ENCODE peak calls at places on chromosomes 4 and X, in seven cellular contexts. U, E, A, O, G, B and W are unnamed samples.

GRCh38 chrX:118226060-118226428 is 109.4 kb upstream of the KLHL13 start:
- DNase-seq in G (no peak), B (no peak), U (no peak), E (no peak), A (no peak), O (peak; percentile 26), W (no peak)

GRCh38 chr4:77052352-77052751 is 23.4 kb downstream of the CCNI start:
- DNase-seq in U (peak; percentile 50), G (peak; percentile 47), A (no peak), B (peak; percentile 66), E (peak; percentile 60), O (peak; percentile 50), W (peak; percentile 42)

GRCh38 chr4:87497141-87497540 is 32.0 kb downstream of the SPARCL1 start:
- DNase-seq in G (no peak), A (no peak), B (peak; percentile 14), U (no peak), E (no peak), O (no peak), W (no peak)

GRCh38 chrX:13081385-13082285 is 37.2 kb upstream of the FAM9C start:
- DNase-seq in A (no peak), U (no peak), G (no peak), O (peak; percentile 62), E (no peak), B (no peak), W (peak; percentile 57)

GRCh38 chr4:108959497-108959896 is 196.6 kb upstream of the ETNPPL start:
- DNase-seq in U (no peak), O (no peak), E (no peak), B (no peak), G (no peak), A (no peak), W (no peak)

GRCh38 chr4:143337600-143338287 is 1.1 kb downstream of the GAB1 start:
- DNase-seq in U (peak; percentile 19), B (peak; percentile 64), E (no peak), A (peak; percentile 62), O (peak; percentile 50), G (no peak), W (no peak)

GRCh38 chr4:183185018-183185417 is 86.0 kb downstream of the WWC2 start:
- DNase-seq in G (no peak), U (no peak), O (no peak), B (no peak), E (no peak), A (no peak), W (peak; percentile 78)

GRCh38 chr4:121555315-121556107 is 141.3 kb downstream of the ANXA5 start:
- DNase-seq in U (no peak), O (peak; percentile 42), A (no peak), B (no peak), E (no peak), G (peak; percentile 60), W (peak; percentile 21)

GRCh38 chrX:1661048-1661921 is 46.4 kb downstream of the ASMT start:
- DNase-seq in O (no peak), A (peak; percentile 51), G (no peak), E (peak; percentile 76), B (no peak), U (no peak), W (no peak)

GRCh38 chr4:112881842-112882241 is 167.6 kb upstream of the ANK2 start:
- DNase-seq in G (peak; percentile 5), U (no peak), E (no peak), O (peak; percentile 12), B (no peak), A (no peak), W (no peak)

GRCh38 chr4:84504821-84505220 is 5.7 kb upstream of the NKX6-1 start:
- DNase-seq in G (no peak), A (no peak), E (no peak), O (no peak), U (no peak), B (no peak), W (no peak)

GRCh38 chrX:10649286-10649685 is 28.9 kb upstream of the MID1 start:
- DNase-seq in U (no peak), G (peak; percentile 23), B (no peak), A (no peak), O (peak; percentile 14), E (no peak), W (peak; percentile 66)

GRCh38 chr4:83490876-83491450 is 6.1 kb upstream of the ABRAXAS1 start:
- DNase-seq in B (peak; percentile 31), U (no peak), E (peak; percentile 11), A (no peak), G (no peak), O (peak; percentile 56), W (peak; percentile 46)

GRCh38 chr4:15964159-15964558 is 1.2 kb upstream of the FGFBP2 start:
- DNase-seq in B (no peak), A (no peak), E (no peak), G (no peak), U (no peak), O (no peak), W (no peak)

GRCh38 chrX:19375546-19375945 is 31.8 kb downstream of the PDHA1 start:
- DNase-seq in B (no peak), E (no peak), G (no peak), O (no peak), U (no peak), A (no peak), W (no peak)

GRCh38 chrX:155745792-155746191 is 133.0 kb upstream of the TMLHE start:
- DNase-seq in E (no peak), U (no peak), O (peak; percentile 41), A (peak; percentile 53), G (no peak), B (no peak), W (no peak)

GRCh38 chr4:175421506-175421905 is 390.6 kb downstream of the GPM6A start:
- DNase-seq in G (peak; percentile 43), B (peak; percentile 61), A (no peak), U (no peak), E (no peak), O (no peak), W (peak; percentile 46)

GRCh38 chrX:95505721-95506120 is 1178.9 kb upstream of the DIAPH2 start:
- DNase-seq in B (no peak), G (no peak), U (no peak), A (no peak), E (no peak), O (no peak), W (no peak)

GRCh38 chrX:30141966-30142365 is 73.4 kb upstream of the MAGEB2 start:
- DNase-seq in U (no peak), G (peak; percentile 2), B (peak; percentile 2), A (no peak), E (no peak), O (peak; percentile 58), W (peak; percentile 52)

GRCh38 chr4:11039494-11040142 is 355.1 kb upstream of the CLNK start:
- DNase-seq in B (no peak), U (no peak), A (no peak), O (no peak), E (no peak), G (no peak), W (no peak)

GRCh38 chrX:108025954-108026616 is 18.8 kb upstream of the VSIG1 start:
- DNase-seq in B (no peak), E (no peak), G (no peak), A (no peak), O (no peak), U (no peak), W (no peak)

GRCh38 chrX:133958997-133959688 is 26.3 kb downstream of the GPC3 start:
- DNase-seq in E (no peak), G (no peak), U (no peak), O (peak; percentile 27), B (no peak), A (no peak), W (no peak)